ENCODE peak calls at places on chromosomes 13 and 19, in seven cellular contexts. S, M, N, E, Q, Z and Y are unnamed samples.

GRCh38 chr19:1266818-1267440 is 2.2 kb upstream of the CIRBP start:
- DNase-seq in S (peak), M (peak), N (no peak), E (peak), Q (peak), Z (peak), Y (no peak)

GRCh38 chr13:93529961-93530360 is 303.4 kb downstream of the GPC6 start:
- DNase-seq in S (no peak), M (no peak), N (no peak), E (no peak), Q (no peak), Z (no peak), Y (no peak)

GRCh38 chr13:29855784-29856183 is 5.4 kb upstream of the UBL3 start:
- DNase-seq in S (no peak), M (no peak), N (no peak), E (no peak), Q (no peak), Z (no peak), Y (no peak)

GRCh38 chr13:76663941-76664340 is 222.3 kb downstream of the KCTD12 start:
- DNase-seq in S (no peak), M (no peak), N (no peak), E (no peak), Q (no peak), Z (no peak), Y (no peak)

GRCh38 chr13:91817250-91817649 is 418.8 kb downstream of the GPC5 start:
- DNase-seq in S (no peak), M (no peak), N (no peak), E (no peak), Q (peak), Z (no peak), Y (no peak)

GRCh38 chr13:33235564-33235963 is 50.0 kb downstream of the STARD13 start:
- DNase-seq in S (no peak), M (no peak), N (no peak), E (no peak), Q (no peak), Z (no peak), Y (no peak)

GRCh38 chr13:25881946-25882574 is 169.8 kb downstream of the SHISA2 start:
- DNase-seq in S (no peak), M (no peak), N (no peak), E (peak), Q (peak), Z (peak), Y (no peak)

GRCh38 chr13:30466358-30466714 is 600 bp upstream of the HMGB1 start:
- DNase-seq in S (no peak), M (no peak), N (no peak), E (peak), Q (no peak), Z (peak), Y (no peak)

GRCh38 chr13:112968380-112968909 is 569 bp upstream of the MCF2L start:
- DNase-seq in S (peak), M (peak), N (no peak), E (peak), Q (no peak), Z (peak), Y (no peak)

GRCh38 chr13:44231786-44232516 is 141.7 kb upstream of the SERP2 start:
- DNase-seq in S (no peak), M (no peak), N (no peak), E (peak), Q (no peak), Z (peak), Y (peak)

GRCh38 chr19:42111384-42111783 is 20.9 kb downstream of the POU2F2 start:
- DNase-seq in S (no peak), M (no peak), N (no peak), E (peak), Q (no peak), Z (no peak), Y (no peak)